ENCODE peak calls at places on chromosomes 2 and 18, in five cellular contexts. One of them, this sample, is unnamed. For H3K4me1, the result is how much of the 10 kb centered on the place peaks cover.

GRCh38 chr18:50401888-50402287 is 27.0 kb downstream of the SKA1 start:
- DNase-seq in psoas muscle: peak
- DNase-seq in GM23248: peak
- DNase-seq in suprapubic skin: no peak
- DNase-seq in naive thymus-derived CD4-positive, alpha-beta T cell: peak
- DNase-seq in this sample: no peak

GRCh38 chr2:30287190-30287589 is 55.9 kb downstream of the LBH start:
- DNase-seq in psoas muscle: no peak
- DNase-seq in GM23248: no peak
- DNase-seq in suprapubic skin: no peak
- DNase-seq in naive thymus-derived CD4-positive, alpha-beta T cell: no peak
- DNase-seq in this sample: no peak

GRCh38 chr2:85997016-85997970 is 108.4 kb downstream of the POLR1A start:
- DNase-seq in psoas muscle: peak
- DNase-seq in GM23248: peak
- DNase-seq in suprapubic skin: peak
- DNase-seq in naive thymus-derived CD4-positive, alpha-beta T cell: no peak
- DNase-seq in this sample: no peak

GRCh38 chr2:52964916-52965530 is 802.6 kb upstream of the CHAC2 start:
- DNase-seq in psoas muscle: no peak
- DNase-seq in GM23248: no peak
- DNase-seq in suprapubic skin: no peak
- DNase-seq in naive thymus-derived CD4-positive, alpha-beta T cell: no peak
- DNase-seq in this sample: no peak

GRCh38 chr2:230457073-230457768 is 41.2 kb downstream of the SP100 start:
- DNase-seq in psoas muscle: no peak
- DNase-seq in GM23248: no peak
- DNase-seq in suprapubic skin: no peak
- DNase-seq in naive thymus-derived CD4-positive, alpha-beta T cell: no peak
- DNase-seq in this sample: no peak

GRCh38 chr2:98505991-98506664 is 61.5 kb downstream of the INPP4A start:
- DNase-seq in psoas muscle: no peak
- DNase-seq in GM23248: peak
- DNase-seq in suprapubic skin: no peak
- DNase-seq in naive thymus-derived CD4-positive, alpha-beta T cell: no peak
- DNase-seq in this sample: no peak

GRCh38 chr2:96399342-96400048 is 63.9 kb downstream of the NCAPH start:
- DNase-seq in psoas muscle: no peak
- DNase-seq in GM23248: no peak
- DNase-seq in suprapubic skin: no peak
- DNase-seq in naive thymus-derived CD4-positive, alpha-beta T cell: no peak
- DNase-seq in this sample: no peak

GRCh38 chr2:158815650-158816049 is 20.5 kb downstream of the DAPL1 start:
- DNase-seq in psoas muscle: no peak
- DNase-seq in GM23248: no peak
- DNase-seq in suprapubic skin: no peak
- DNase-seq in naive thymus-derived CD4-positive, alpha-beta T cell: no peak
- DNase-seq in this sample: no peak

GRCh38 chr2:172545408-172546075 is 10.3 kb upstream of the PDK1 start:
- DNase-seq in psoas muscle: no peak
- DNase-seq in GM23248: peak
- DNase-seq in suprapubic skin: no peak
- DNase-seq in naive thymus-derived CD4-positive, alpha-beta T cell: no peak
- DNase-seq in this sample: no peak

GRCh38 chr2:18380316-18380715 is 180.1 kb downstream of the RDH14 start:
- DNase-seq in psoas muscle: no peak
- DNase-seq in GM23248: no peak
- DNase-seq in suprapubic skin: no peak
- DNase-seq in naive thymus-derived CD4-positive, alpha-beta T cell: no peak
- DNase-seq in this sample: no peak

GRCh38 chr2:195648780-195649179 is 8.2 kb upstream of the SLC39A10 start:
- DNase-seq in psoas muscle: no peak
- DNase-seq in GM23248: peak
- DNase-seq in suprapubic skin: no peak
- DNase-seq in naive thymus-derived CD4-positive, alpha-beta T cell: no peak
- DNase-seq in this sample: no peak

GRCh38 chr2:147345246-147345645 is 499.6 kb upstream of the ACVR2A start:
- DNase-seq in psoas muscle: no peak
- DNase-seq in GM23248: peak
- DNase-seq in suprapubic skin: no peak
- DNase-seq in naive thymus-derived CD4-positive, alpha-beta T cell: no peak
- DNase-seq in this sample: no peak

GRCh38 chr2:78999410-78999809 is 26.1 kb upstream of the REG3G start:
- DNase-seq in psoas muscle: no peak
- DNase-seq in GM23248: peak
- DNase-seq in suprapubic skin: no peak
- DNase-seq in naive thymus-derived CD4-positive, alpha-beta T cell: no peak
- DNase-seq in this sample: no peak

GRCh38 chr2:17107131-17107530 is 411.1 kb downstream of the RAD51AP2 start:
- DNase-seq in psoas muscle: no peak
- DNase-seq in GM23248: no peak
- DNase-seq in suprapubic skin: no peak
- DNase-seq in naive thymus-derived CD4-positive, alpha-beta T cell: no peak
- DNase-seq in this sample: no peak

GRCh38 chr2:97712693-97713295 is 582 bp upstream of the ZAP70 start:
- DNase-seq in psoas muscle: no peak
- DNase-seq in GM23248: no peak
- DNase-seq in suprapubic skin: no peak
- DNase-seq in naive thymus-derived CD4-positive, alpha-beta T cell: no peak
- DNase-seq in this sample: peak

GRCh38 chr2:189149981-189150380 is 29.6 kb downstream of the COL5A2 start:
- DNase-seq in psoas muscle: no peak
- DNase-seq in GM23248: peak
- DNase-seq in suprapubic skin: no peak
- DNase-seq in naive thymus-derived CD4-positive, alpha-beta T cell: no peak
- DNase-seq in this sample: no peak

GRCh38 chr2:171084128-171084527 is 76.6 kb downstream of the TLK1 start:
- DNase-seq in psoas muscle: no peak
- DNase-seq in GM23248: no peak
- DNase-seq in suprapubic skin: no peak
- DNase-seq in naive thymus-derived CD4-positive, alpha-beta T cell: peak
- DNase-seq in this sample: no peak

GRCh38 chr2:240930631-240931318 is 24.6 kb downstream of the CROCC2 start:
- DNase-seq in psoas muscle: no peak
- DNase-seq in GM23248: no peak
- DNase-seq in suprapubic skin: peak
- DNase-seq in naive thymus-derived CD4-positive, alpha-beta T cell: no peak
- DNase-seq in this sample: no peak

GRCh38 chr2:173238385-173238784 is 116.3 kb upstream of the CDCA7 start:
- DNase-seq in psoas muscle: no peak
- DNase-seq in GM23248: no peak
- DNase-seq in suprapubic skin: no peak
- DNase-seq in naive thymus-derived CD4-positive, alpha-beta T cell: no peak
- DNase-seq in this sample: no peak

GRCh38 chr2:236870401-236870800 is 215.3 kb upstream of the COPS8 start:
- DNase-seq in psoas muscle: no peak
- DNase-seq in GM23248: no peak
- DNase-seq in suprapubic skin: no peak
- DNase-seq in naive thymus-derived CD4-positive, alpha-beta T cell: no peak
- DNase-seq in this sample: no peak

GRCh38 chr2:216830346-216830745 is 29.5 kb downstream of the TNP1 start:
- DNase-seq in psoas muscle: no peak
- DNase-seq in GM23248: no peak
- DNase-seq in suprapubic skin: no peak
- DNase-seq in naive thymus-derived CD4-positive, alpha-beta T cell: no peak
- DNase-seq in this sample: no peak

GRCh38 chr18:36327352-36328316 is 30.1 kb downstream of the FHOD3 start:
- DNase-seq in psoas muscle: no peak
- DNase-seq in GM23248: no peak
- DNase-seq in suprapubic skin: no peak
- DNase-seq in naive thymus-derived CD4-positive, alpha-beta T cell: no peak
- DNase-seq in this sample: no peak

GRCh38 chr18:13653746-13654455 is 72.5 kb downstream of the FAM210A start:
- DNase-seq in psoas muscle: no peak
- DNase-seq in GM23248: peak
- DNase-seq in suprapubic skin: no peak
- DNase-seq in naive thymus-derived CD4-positive, alpha-beta T cell: no peak
- DNase-seq in this sample: no peak

GRCh38 chr2:155696561-155696960 is 636.0 kb downstream of the NR4A2 start:
- DNase-seq in psoas muscle: no peak
- DNase-seq in GM23248: no peak
- DNase-seq in suprapubic skin: no peak
- DNase-seq in naive thymus-derived CD4-positive, alpha-beta T cell: no peak
- DNase-seq in this sample: no peak

DNA sequence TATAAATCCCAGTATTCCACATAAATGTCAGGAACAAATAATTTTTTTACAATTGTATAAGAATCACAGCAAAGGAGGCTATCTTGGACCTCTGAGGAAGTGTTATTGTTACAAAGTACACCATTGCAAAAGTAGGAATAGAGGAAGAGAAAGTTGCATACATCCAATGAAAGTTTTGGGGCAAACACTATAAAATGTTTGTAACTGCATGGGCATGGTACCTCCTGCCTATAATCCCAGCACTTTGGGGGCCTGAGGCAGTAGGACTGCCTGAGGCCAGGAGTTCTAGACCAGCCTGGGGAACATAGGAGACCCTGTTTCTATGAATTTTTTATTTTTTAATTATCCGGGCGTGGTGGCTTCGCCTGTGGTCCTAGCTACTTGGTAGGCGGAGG is 755 bp upstream of the MEMO1 start:
- DNase-seq in psoas muscle: no peak
- DNase-seq in GM23248: peak
- DNase-seq in suprapubic skin: no peak
- DNase-seq in naive thymus-derived CD4-positive, alpha-beta T cell: no peak
- DNase-seq in this sample: no peak
- H3K4me3 ChIP-seq in psoas muscle: peak
- H3K4me3 ChIP-seq in GM23248: peak
- H3K4me3 ChIP-seq in suprapubic skin: peak
- H3K4me3 ChIP-seq in naive thymus-derived CD4-positive, alpha-beta T cell: no peak
- H3K4me3 ChIP-seq in this sample: peak

GRCh38 chr2:221504905-221505304 is 67.2 kb downstream of the EPHA4 start:
- DNase-seq in psoas muscle: no peak
- DNase-seq in GM23248: no peak
- DNase-seq in suprapubic skin: no peak
- DNase-seq in naive thymus-derived CD4-positive, alpha-beta T cell: no peak
- DNase-seq in this sample: no peak

GRCh38 chr2:221505605-221506004 is 66.5 kb downstream of the EPHA4 start:
- DNase-seq in psoas muscle: no peak
- DNase-seq in GM23248: no peak
- DNase-seq in suprapubic skin: no peak
- DNase-seq in naive thymus-derived CD4-positive, alpha-beta T cell: no peak
- DNase-seq in this sample: no peak

GRCh38 chr2:221502270-221502973 is 69.7 kb downstream of the EPHA4 start:
- DNase-seq in psoas muscle: no peak
- DNase-seq in GM23248: peak
- DNase-seq in suprapubic skin: no peak
- DNase-seq in naive thymus-derived CD4-positive, alpha-beta T cell: no peak
- DNase-seq in this sample: no peak

GRCh38 chr2:221501883-221502269 is 70.2 kb downstream of the EPHA4 start:
- DNase-seq in psoas muscle: no peak
- DNase-seq in GM23248: no peak
- DNase-seq in suprapubic skin: no peak
- DNase-seq in naive thymus-derived CD4-positive, alpha-beta T cell: no peak
- DNase-seq in this sample: no peak

GRCh38 chr2:221503965-221504364 is 68.1 kb downstream of the EPHA4 start:
- DNase-seq in psoas muscle: no peak
- DNase-seq in GM23248: no peak
- DNase-seq in suprapubic skin: no peak
- DNase-seq in naive thymus-derived CD4-positive, alpha-beta T cell: no peak
- DNase-seq in this sample: no peak
- H3K4me1 ChIP-seq in psoas muscle: under half
- H3K4me1 ChIP-seq in GM23248: under half
- H3K4me1 ChIP-seq in suprapubic skin: under half
- H3K4me1 ChIP-seq in naive thymus-derived CD4-positive, alpha-beta T cell: under half
- H3K4me1 ChIP-seq in this sample: under half

DNA sequence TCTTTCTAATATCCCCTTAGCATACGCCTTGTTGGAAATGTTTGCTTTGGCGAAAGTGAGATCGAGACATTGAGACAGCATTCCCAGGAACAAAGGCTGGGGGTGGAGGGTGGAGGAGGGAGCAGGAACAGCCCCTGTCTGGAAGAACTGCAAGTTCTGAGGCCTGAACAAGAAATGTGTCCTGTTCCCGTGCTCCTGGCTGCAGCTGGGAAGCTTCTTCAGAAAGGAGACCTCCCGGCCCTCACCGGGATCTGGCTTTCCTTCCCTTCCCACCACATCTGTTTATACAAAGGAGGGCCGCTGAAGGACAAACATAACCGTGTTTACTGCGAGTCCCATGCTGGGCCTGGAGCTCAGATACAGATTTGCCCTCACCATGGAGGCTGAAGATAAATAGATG is 35.9 kb downstream of the AFF3 start:
- DNase-seq in psoas muscle: no peak
- DNase-seq in GM23248: no peak
- DNase-seq in suprapubic skin: no peak
- DNase-seq in naive thymus-derived CD4-positive, alpha-beta T cell: no peak
- DNase-seq in this sample: no peak
- H3K4me3 ChIP-seq in psoas muscle: no peak
- H3K4me3 ChIP-seq in GM23248: no peak
- H3K4me3 ChIP-seq in suprapubic skin: no peak
- H3K4me3 ChIP-seq in naive thymus-derived CD4-positive, alpha-beta T cell: no peak
- H3K4me3 ChIP-seq in this sample: no peak

DNA sequence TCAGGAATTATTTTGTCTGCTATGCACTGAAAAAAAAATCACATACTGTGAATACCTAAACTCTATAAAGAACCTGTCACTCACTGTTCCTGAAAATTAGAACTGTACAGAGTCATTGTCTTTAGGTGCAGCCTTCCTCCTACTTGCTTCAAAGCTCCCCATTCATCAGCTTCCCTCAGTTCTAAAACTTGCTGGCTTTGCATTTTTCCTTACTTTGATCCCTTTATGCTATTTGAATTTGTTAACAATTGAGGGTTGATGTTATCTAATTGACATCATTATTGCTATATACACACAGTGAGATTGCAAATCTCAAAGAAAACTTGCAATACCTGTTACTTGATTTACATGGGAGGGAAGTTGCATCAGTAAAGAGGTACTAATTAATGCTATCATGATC is 48.3 kb downstream of the PTH2R start:
- DNase-seq in psoas muscle: no peak
- DNase-seq in GM23248: no peak
- DNase-seq in suprapubic skin: no peak
- DNase-seq in naive thymus-derived CD4-positive, alpha-beta T cell: no peak
- DNase-seq in this sample: no peak
- H3K4me1 ChIP-seq in psoas muscle: under half
- H3K4me1 ChIP-seq in GM23248: under half
- H3K4me1 ChIP-seq in suprapubic skin: under half
- H3K4me1 ChIP-seq in naive thymus-derived CD4-positive, alpha-beta T cell: under half
- H3K4me1 ChIP-seq in this sample: under half

DNA sequence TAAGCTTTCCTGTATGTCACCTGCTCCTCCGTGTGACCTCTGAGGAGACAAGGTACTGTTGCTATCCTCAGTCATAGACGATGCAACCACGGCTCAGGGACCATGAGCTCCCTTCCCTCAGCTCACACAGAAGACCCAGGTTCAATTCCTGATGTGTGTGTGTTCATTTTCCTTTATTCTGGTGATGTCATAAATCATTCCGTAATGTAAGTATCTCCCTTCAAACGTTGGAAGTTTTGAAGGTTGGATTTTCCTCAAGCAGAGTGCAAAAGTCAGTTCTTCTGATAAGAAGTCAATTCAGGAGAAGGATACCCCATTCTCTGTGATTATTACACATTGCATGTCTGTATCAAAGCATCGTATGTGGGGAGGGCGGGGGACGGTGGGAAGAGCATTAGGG is 118.9 kb upstream of the FAM136A start:
- DNase-seq in psoas muscle: no peak
- DNase-seq in GM23248: no peak
- DNase-seq in suprapubic skin: no peak
- DNase-seq in naive thymus-derived CD4-positive, alpha-beta T cell: no peak
- DNase-seq in this sample: no peak
- H3K4me3 ChIP-seq in psoas muscle: no peak
- H3K4me3 ChIP-seq in GM23248: no peak
- H3K4me3 ChIP-seq in suprapubic skin: no peak
- H3K4me3 ChIP-seq in naive thymus-derived CD4-positive, alpha-beta T cell: no peak
- H3K4me3 ChIP-seq in this sample: no peak

GRCh38 chr2:25311866-25312575 is 29.7 kb downstream of the DNMT3A start:
- DNase-seq in psoas muscle: peak
- DNase-seq in GM23248: no peak
- DNase-seq in suprapubic skin: no peak
- DNase-seq in naive thymus-derived CD4-positive, alpha-beta T cell: no peak
- DNase-seq in this sample: no peak
- H3K4me1 ChIP-seq in psoas muscle: half or more
- H3K4me1 ChIP-seq in GM23248: under half
- H3K4me1 ChIP-seq in suprapubic skin: half or more
- H3K4me1 ChIP-seq in naive thymus-derived CD4-positive, alpha-beta T cell: half or more
- H3K4me1 ChIP-seq in this sample: under half